ENCODE peak calls at places on chromosomes 13 and 19, in five cellular contexts. W is CD8-positive, alpha-beta T cell; Z is Peyer's patch; P is mucosa of descending colon; M is A549. E is an unnamed sample.

GRCh38 chr13:52597676-52598075 is 44.6 kb upstream of the HNRNPA1L2 start:
- DNase-seq in Z (no peak), M (no peak), W (no peak), P (no peak), E (no peak)

GRCh38 chr19:57152921-57153320 is 7.9 kb upstream of the ZIM3 start:
- DNase-seq in Z (no peak), W (no peak), M (no peak), P (no peak), E (no peak)

GRCh38 chr13:95296326-95296939 is 4.8 kb downstream of the ABCC4 start:
- DNase-seq in W (peak; percentile 16), M (peak; percentile 49), P (no peak), Z (peak; percentile 24), E (peak; percentile 84)

GRCh38 chr19:40594251-40594650 is 6.9 kb upstream of the LTBP4 start:
- DNase-seq in W (no peak), P (no peak), Z (no peak), M (no peak), E (no peak)

GRCh38 chr19:4455742-4456565 is 1.6 kb downstream of the UBXN6 start:
- DNase-seq in P (no peak), M (no peak), Z (no peak), W (no peak), E (no peak)

GRCh38 chr19:525029-525428 is 6.5 kb upstream of the CDC34 start:
- DNase-seq in M (no peak), P (no peak), W (no peak), Z (no peak), E (no peak)

GRCh38 chr13:33126909-33127607 is 110.8 kb downstream of the KL start:
- DNase-seq in W (no peak), Z (no peak), M (no peak), P (peak; percentile 47), E (no peak)

GRCh38 chr19:35712529-35712909 is 5.3 kb upstream of the KMT2B start:
- DNase-seq in Z (no peak), P (no peak), M (no peak), W (no peak), E (no peak)

GRCh38 chr19:10180459-10180858 is 14.3 kb downstream of the DNMT1 start:
- DNase-seq in M (no peak), W (no peak), P (no peak), Z (no peak), E (no peak)

GRCh38 chr19:35994868-35995654 is at the start of gene SDHAF1:
- DNase-seq in P (peak; percentile 99), M (peak; percentile 100), Z (peak; percentile 97), W (peak; percentile 92), E (peak; percentile 99)

GRCh38 chr19:46388311-46389095 is 24.9 kb downstream of the CCDC8 start:
- DNase-seq in M (no peak), W (no peak), P (no peak), Z (no peak), E (peak; percentile 13)

GRCh38 chr19:43591904-43592772 is 3.8 kb downstream of the IRGQ start:
- DNase-seq in P (peak; percentile 50), W (no peak), Z (no peak), M (no peak), E (no peak)

GRCh38 chr13:101565327-101565726 is 112.9 kb downstream of the ITGBL1 start:
- DNase-seq in M (no peak), Z (no peak), W (no peak), P (no peak), E (no peak)

DNA sequence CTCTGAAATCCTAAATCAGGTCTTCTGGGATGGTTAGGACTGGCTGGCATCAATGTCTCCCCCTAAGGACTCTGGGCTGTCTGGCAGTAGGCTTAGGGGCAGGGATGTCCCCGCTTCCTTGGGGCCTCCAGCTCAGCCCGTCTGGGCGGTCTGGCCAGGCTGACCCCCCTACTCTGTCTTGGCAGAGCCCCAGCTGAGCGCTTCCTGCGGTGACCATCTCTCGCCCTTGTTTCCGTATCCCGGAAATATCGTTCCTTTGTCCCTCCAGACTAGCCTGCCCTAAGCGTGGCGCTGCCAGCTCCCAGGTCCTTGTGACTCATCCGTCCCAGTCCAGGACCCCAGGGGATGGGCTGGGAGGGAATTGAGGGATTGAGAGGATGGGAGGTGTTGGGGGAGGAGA is 11.3 kb downstream of the GTPBP3 start:
- DNase-seq in Z (no peak), P (peak; percentile 67), M (peak; percentile 43), W (no peak), E (peak; percentile 56)
- H3K9me3 ChIP-seq in Z (no peaks in the 10 kb centered on the region), P (no peaks in the 10 kb centered on the region), M (no peaks in the 10 kb centered on the region), W (no peaks in the 10 kb centered on the region), E (no peaks in the 10 kb centered on the region)

GRCh38 chr13:113202912-113203311 is 5.6 kb downstream of the PCID2 start:
- DNase-seq in M (no peak), P (no peak), W (no peak), Z (no peak), E (no peak)
- H3K4me1 ChIP-seq in M (peaks cover 26% of the 10 kb centered on the region), P (peaks cover 11% of the 10 kb centered on the region), W (peaks cover 17% of the 10 kb centered on the region), Z (peaks cover 11% of the 10 kb centered on the region), E (peaks cover 32% of the 10 kb centered on the region)

GRCh38 chr19:15417699-15418098 is 1.1 kb downstream of the AKAP8L start:
- DNase-seq in P (no peak), M (no peak), Z (no peak), W (no peak), E (peak; percentile 47)

GRCh38 chr19:15418588-15419412 is at the start of gene AKAP8L:
- DNase-seq in M (peak; percentile 97), Z (peak; percentile 99), P (peak; percentile 98), W (peak; percentile 97), E (peak; percentile 99)

GRCh38 chr19:15418112-15418587 is 638 bp downstream of the AKAP8L start:
- DNase-seq in P (no peak), M (peak; percentile 21), Z (no peak), W (no peak), E (no peak)

GRCh38 chr19:15421136-15421535 is 2.3 kb upstream of the AKAP8L start:
- DNase-seq in W (no peak), Z (no peak), M (no peak), P (no peak), E (peak; percentile 46)

DNA sequence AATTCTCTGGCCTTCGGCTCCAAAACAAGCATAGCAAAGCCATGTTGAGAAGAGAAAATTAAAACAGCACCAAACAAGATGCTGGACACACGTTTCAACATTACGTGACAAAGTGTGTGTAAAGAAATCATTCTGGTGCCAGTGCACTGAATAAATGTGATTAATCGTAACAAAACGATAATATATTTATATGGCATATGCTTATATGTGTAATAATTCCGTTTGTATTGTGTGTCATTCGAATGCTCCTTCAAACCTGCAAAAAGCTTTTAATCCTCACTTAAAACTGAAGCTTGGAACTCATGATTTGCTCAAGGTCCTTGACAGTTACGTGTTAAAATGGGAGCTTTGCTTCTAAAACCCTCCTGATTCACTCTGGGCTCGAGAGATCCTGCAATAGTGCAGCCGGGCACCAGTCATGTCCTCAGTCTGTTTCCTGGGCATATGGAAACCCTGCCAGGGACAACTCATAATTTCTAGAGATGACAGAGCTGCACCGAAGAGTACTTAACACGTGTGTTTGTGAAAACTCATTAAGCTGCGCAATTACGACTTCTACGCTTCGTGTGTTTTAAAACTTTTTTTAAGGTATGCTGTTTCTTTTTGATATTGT is 731 bp upstream of the AKAP8L start:
- DNase-seq in W (no peak), M (no peak), P (no peak), Z (no peak), E (no peak)
- TF ChIP-seq CTCF in W (no peak), M (no peak), P (no peak), Z (no peak), E (no peak)

GRCh38 chr19:54665530-54665929 is 2.7 kb downstream of the LILRB4 start:
- DNase-seq in Z (no peak), M (no peak), P (no peak), W (no peak), E (no peak)
- H3K9me3 ChIP-seq in Z (no peaks in the 10 kb centered on the region), M (no peaks in the 10 kb centered on the region), P (no peaks in the 10 kb centered on the region), W (peaks cover 4% of the 10 kb centered on the region), E (no peaks in the 10 kb centered on the region)

DNA sequence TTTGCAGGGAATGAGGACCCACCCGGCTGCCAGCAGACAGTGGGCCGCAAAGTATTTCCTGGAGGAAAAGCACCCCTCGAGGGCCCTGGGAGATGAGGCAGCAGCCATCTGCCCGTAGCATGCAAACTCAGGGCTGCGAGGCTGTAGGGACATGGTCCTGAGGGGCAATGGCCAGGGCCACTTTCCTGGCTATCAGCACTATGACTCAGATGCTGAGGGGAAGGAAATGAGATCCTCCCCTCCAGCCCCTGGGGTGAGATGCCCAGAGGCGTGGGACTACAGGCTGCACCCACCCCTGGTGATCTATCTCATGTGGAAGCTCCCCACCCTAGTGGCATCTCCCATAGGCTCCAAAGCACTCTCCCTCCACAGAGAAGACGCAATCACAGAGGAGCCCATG is 80.1 kb downstream of the SLC7A1 start:
- DNase-seq in Z (no peak), P (no peak), M (no peak), W (no peak), E (no peak)
- H3K4me1 ChIP-seq in Z (no peaks in the 10 kb centered on the region), P (no peaks in the 10 kb centered on the region), M (no peaks in the 10 kb centered on the region), W (no peaks in the 10 kb centered on the region), E (no peaks in the 10 kb centered on the region)

GRCh38 chr19:16541526-16542044 is 652 bp downstream of the CHERP start:
- DNase-seq in Z (no peak), P (no peak), M (no peak), W (no peak), E (no peak)
- TF ChIP-seq CTCF in Z (no peak), P (no peak), M (no peak), W (no peak), E (no peak)

GRCh38 chr13:29260684-29261083 is 334.8 kb downstream of the SLC7A1 start:
- DNase-seq in M (no peak), W (no peak), P (no peak), Z (no peak), E (peak; percentile 49)
- H3K9me3 ChIP-seq in M (no peaks in the 10 kb centered on the region), W (no peaks in the 10 kb centered on the region), P (peaks cover 12% of the 10 kb centered on the region), Z (no peaks in the 10 kb centered on the region), E (no peaks in the 10 kb centered on the region)